ENCODE peak calls at places on chromosomes 1 and 21, in four cellular contexts. One of them, this sample, is unnamed.

GRCh38 chr1:111369645-111370044 is 57.9 kb downstream of the OVGP1 start:
- DNase-seq in ovary: no peak
- DNase-seq in neural progenitor cell: no peak
- DNase-seq in RPMI7951: no peak
- DNase-seq in this sample: no peak

GRCh38 chr21:35156293-35156976 is 107.3 kb upstream of the RUNX1 start:
- DNase-seq in neural progenitor cell: no peak
- DNase-seq in RPMI7951: no peak
- DNase-seq in ovary: no peak
- DNase-seq in this sample: no peak

GRCh38 chr1:93338426-93338825 is 7.3 kb upstream of the DR1 start:
- DNase-seq in RPMI7951: peak
- DNase-seq in ovary: no peak
- DNase-seq in neural progenitor cell: no peak
- DNase-seq in this sample: peak

GRCh38 chr1:217471403-217471802 is 159.5 kb downstream of the GPATCH2 start:
- DNase-seq in RPMI7951: no peak
- DNase-seq in neural progenitor cell: no peak
- DNase-seq in ovary: no peak
- DNase-seq in this sample: no peak

GRCh38 chr1:216722841-216723240 is 388 bp downstream of the ESRRG start:
- DNase-seq in RPMI7951: no peak
- DNase-seq in ovary: no peak
- DNase-seq in neural progenitor cell: peak
- DNase-seq in this sample: no peak

GRCh38 chr1:113903496-113904291 is 905 bp downstream of the AP4B1 start:
- DNase-seq in neural progenitor cell: no peak
- DNase-seq in ovary: no peak
- DNase-seq in RPMI7951: peak
- DNase-seq in this sample: peak

GRCh38 chr1:36365310-36365895 is 20.3 kb downstream of the STK40 start:
- DNase-seq in ovary: peak
- DNase-seq in RPMI7951: peak
- DNase-seq in neural progenitor cell: no peak
- DNase-seq in this sample: no peak

GRCh38 chr1:1020415-1021009 is 592 bp downstream of the AGRN start:
- DNase-seq in ovary: no peak
- DNase-seq in neural progenitor cell: peak
- DNase-seq in RPMI7951: no peak
- DNase-seq in this sample: peak

GRCh38 chr1:53319296-53320101 is 8.4 kb downstream of the LRP8 start:
- DNase-seq in RPMI7951: no peak
- DNase-seq in neural progenitor cell: no peak
- DNase-seq in ovary: no peak
- DNase-seq in this sample: no peak

GRCh38 chr1:32948905-32949304 is 15.7 kb downstream of the RNF19B start:
- DNase-seq in neural progenitor cell: no peak
- DNase-seq in RPMI7951: no peak
- DNase-seq in ovary: no peak
- DNase-seq in this sample: no peak

GRCh38 chr1:229990326-229990725 is 76.7 kb upstream of the GALNT2 start:
- DNase-seq in RPMI7951: no peak
- DNase-seq in neural progenitor cell: no peak
- DNase-seq in ovary: no peak
- DNase-seq in this sample: no peak

GRCh38 chr1:81802601-81803422 is 2.1 kb downstream of the ADGRL2 start:
- DNase-seq in ovary: peak
- DNase-seq in neural progenitor cell: peak
- DNase-seq in RPMI7951: no peak
- DNase-seq in this sample: peak

GRCh38 chr1:15261155-15262002 is 14.4 kb downstream of the FHAD1 start:
- DNase-seq in RPMI7951: peak
- DNase-seq in ovary: no peak
- DNase-seq in neural progenitor cell: no peak
- DNase-seq in this sample: peak

GRCh38 chr21:41583274-41583790 is 75.4 kb upstream of the TMPRSS2 start:
- DNase-seq in neural progenitor cell: no peak
- DNase-seq in ovary: peak
- DNase-seq in RPMI7951: no peak
- DNase-seq in this sample: no peak

GRCh38 chr1:188709146-188709545 is 1768.5 kb downstream of the BRINP3 start:
- DNase-seq in ovary: no peak
- DNase-seq in RPMI7951: no peak
- DNase-seq in neural progenitor cell: no peak
- DNase-seq in this sample: no peak

GRCh38 chr1:156936721-156937220 is 16.3 kb downstream of the LRRC71 start:
- DNase-seq in RPMI7951: no peak
- DNase-seq in ovary: no peak
- DNase-seq in neural progenitor cell: no peak
- DNase-seq in this sample: no peak

GRCh38 chr1:156448134-156448967 is 52.2 kb downstream of the MEF2D start:
- DNase-seq in RPMI7951: no peak
- DNase-seq in ovary: no peak
- DNase-seq in neural progenitor cell: no peak
- DNase-seq in this sample: no peak

GRCh38 chr1:40711465-40712404 is 20.2 kb downstream of the NFYC start:
- DNase-seq in RPMI7951: peak
- DNase-seq in ovary: no peak
- DNase-seq in neural progenitor cell: no peak
- DNase-seq in this sample: peak

GRCh38 chr1:11825131-11825530 is 19.1 kb downstream of the CLCN6 start:
- DNase-seq in ovary: no peak
- DNase-seq in neural progenitor cell: no peak
- DNase-seq in RPMI7951: no peak
- DNase-seq in this sample: no peak

GRCh38 chr1:166859597-166859996 is 16.5 kb downstream of the TADA1 start:
- DNase-seq in RPMI7951: no peak
- DNase-seq in neural progenitor cell: no peak
- DNase-seq in ovary: no peak
- DNase-seq in this sample: no peak

GRCh38 chr1:22260860-22261432 is 118.0 kb upstream of the WNT4 start:
- DNase-seq in neural progenitor cell: no peak
- DNase-seq in ovary: no peak
- DNase-seq in RPMI7951: no peak
- DNase-seq in this sample: no peak

GRCh38 chr1:171206956-171207355 is 21.9 kb downstream of the FMO2 start:
- DNase-seq in RPMI7951: no peak
- DNase-seq in ovary: no peak
- DNase-seq in neural progenitor cell: no peak
- DNase-seq in this sample: no peak

GRCh38 chr1:184593612-184594011 is 161.0 kb downstream of the EDEM3 start:
- DNase-seq in neural progenitor cell: no peak
- DNase-seq in RPMI7951: no peak
- DNase-seq in ovary: no peak
- DNase-seq in this sample: no peak

GRCh38 chr1:174262747-174263241 is 103.5 kb downstream of the RABGAP1L start:
- DNase-seq in RPMI7951: peak
- DNase-seq in neural progenitor cell: peak
- DNase-seq in ovary: no peak
- DNase-seq in this sample: peak

GRCh38 chr1:4581807-4582206 is 72.6 kb upstream of the AJAP1 start:
- DNase-seq in ovary: no peak
- DNase-seq in RPMI7951: no peak
- DNase-seq in neural progenitor cell: no peak
- DNase-seq in this sample: no peak

GRCh38 chr1:157240495-157241184 is 102.4 kb upstream of the ETV3 start:
- DNase-seq in RPMI7951: no peak
- DNase-seq in neural progenitor cell: no peak
- DNase-seq in ovary: no peak
- DNase-seq in this sample: no peak

GRCh38 chr1:93471911-93472310 is 24.0 kb downstream of the FNBP1L start:
- DNase-seq in RPMI7951: peak
- DNase-seq in ovary: no peak
- DNase-seq in neural progenitor cell: no peak
- DNase-seq in this sample: peak

GRCh38 chr1:17198476-17199258 is 6.3 kb upstream of the PADI1 start:
- DNase-seq in ovary: no peak
- DNase-seq in RPMI7951: peak
- DNase-seq in neural progenitor cell: no peak
- DNase-seq in this sample: peak

GRCh38 chr1:179142889-179143299 is 61.0 kb downstream of the TOR3A start:
- DNase-seq in neural progenitor cell: no peak
- DNase-seq in RPMI7951: peak
- DNase-seq in ovary: no peak
- DNase-seq in this sample: peak